ENCODE peak calls at places on chromosome 1, in ten cellular contexts. E is thoracic aorta, H is kidney, A is esophagus muscularis mucosa, D is heart right ventricle, Q is fibroblast of lung, J is esophagus squamous epithelium, L is uterus, N is colonic mucosa, K is psoas muscle. G is an unnamed sample. For H3K4me1, the result is how much of the 10 kb centered on the place peaks cover.

GRCh38 chr1:4837752-4838151 is 183.3 kb downstream of the AJAP1 start:
- DNase-seq in D (no peak), Q (no peak), A (no peak), E (no peak), L (no peak), K (no peak), N (no peak), J (no peak), H (no peak), G (no peak)

GRCh38 chr1:168408531-168409242 is 128.0 kb downstream of the TBX19 start:
- DNase-seq in E (no peak), A (peak), L (no peak), N (no peak), J (no peak), Q (no peak), K (no peak), H (no peak), D (no peak), G (peak)

GRCh38 chr1:121595089-121595488 is 410.3 kb downstream of the SRGAP2C start:
- DNase-seq in A (no peak), H (no peak), D (no peak), N (peak), E (no peak), K (no peak), J (no peak), L (no peak), Q (no peak), G (no peak)

GRCh38 chr1:248618878-248619277 is 16.0 kb downstream of the OR2T11 start:
- DNase-seq in E (no peak), N (peak), D (no peak), H (no peak), A (no peak), J (no peak), L (no peak), K (peak), Q (peak), G (no peak)

GRCh38 chr1:204894031-204894430 is 23.4 kb downstream of the NFASC start:
- DNase-seq in D (no peak), A (no peak), E (no peak), J (no peak), K (no peak), H (no peak), L (no peak), N (no peak), Q (no peak), G (no peak)

GRCh38 chr1:62476525-62477219 is 39.8 kb downstream of the USP1 start:
- DNase-seq in N (no peak), A (no peak), J (no peak), H (no peak), L (no peak), K (no peak), D (no peak), E (no peak), Q (no peak), G (no peak)

GRCh38 chr1:220462756-220463155 is 65.2 kb upstream of the MARK1 start:
- DNase-seq in E (no peak), N (no peak), A (peak), K (no peak), D (no peak), L (no peak), J (no peak), H (no peak), Q (no peak), G (no peak)

GRCh38 chr1:194084755-194085154 is 898.3 kb upstream of the B3GALT2 start:
- DNase-seq in H (no peak), D (no peak), J (no peak), E (no peak), A (no peak), K (no peak), L (no peak), N (no peak), Q (no peak), G (no peak)

GRCh38 chr1:113931456-113931855 is 2.3 kb downstream of the HIPK1 start:
- DNase-seq in H (no peak), E (no peak), N (no peak), J (no peak), D (no peak), Q (peak), A (no peak), K (no peak), L (no peak), G (no peak)

GRCh38 chr1:46333300-46334029 is 7.1 kb upstream of the NSUN4 start:
- DNase-seq in N (peak), Q (peak), H (no peak), J (no peak), D (no peak), K (no peak), L (no peak), A (no peak), E (no peak), G (no peak)

GRCh38 chr1:172628416-172628815 is 30.5 kb upstream of the FASLG start:
- DNase-seq in K (no peak), L (no peak), A (no peak), H (no peak), N (no peak), Q (peak), D (no peak), E (no peak), J (no peak), G (no peak)

GRCh38 chr1:111045033-111045722 is 81.5 kb upstream of the LRIF1 start:
- DNase-seq in A (no peak), J (no peak), E (no peak), N (no peak), Q (no peak), H (no peak), K (no peak), L (no peak), D (no peak), G (no peak)

GRCh38 chr1:215181518-215181917 is 99.0 kb downstream of the KCNK2 start:
- DNase-seq in L (no peak), J (no peak), N (no peak), Q (peak), D (no peak), A (no peak), K (no peak), H (no peak), E (no peak), G (no peak)

GRCh38 chr1:1599919-1600860 is at the start of gene FNDC10:
- DNase-seq in N (no peak), H (no peak), E (no peak), K (no peak), J (no peak), A (no peak), L (no peak), D (no peak), Q (no peak), G (no peak)

GRCh38 chr1:151716771-151717631 is at the start of gene CELF3:
- DNase-seq in L (no peak), N (no peak), J (no peak), E (no peak), A (no peak), D (peak), K (no peak), Q (peak), H (no peak), G (no peak)

GRCh38 chr1:169138866-169139670 is 32.6 kb downstream of the ATP1B1 start:
- DNase-seq in K (no peak), J (no peak), D (no peak), Q (no peak), A (no peak), H (no peak), N (no peak), L (no peak), E (no peak), G (no peak)

GRCh38 chr1:156586892-156587477 is 4.6 kb upstream of the NAXE start:
- DNase-seq in N (no peak), J (no peak), Q (no peak), A (no peak), H (no peak), E (no peak), K (no peak), D (no peak), L (no peak), G (no peak)

GRCh38 chr1:29708381-29708780 is 472.1 kb downstream of the PTPRU start:
- DNase-seq in J (no peak), D (no peak), A (no peak), H (no peak), Q (no peak), E (no peak), N (no peak), L (no peak), K (no peak), G (no peak)

GRCh38 chr1:89758127-89758526 is 62.7 kb upstream of the LRRC8D start:
- DNase-seq in D (no peak), A (no peak), K (no peak), Q (no peak), J (no peak), E (no peak), L (no peak), H (no peak), N (no peak), G (no peak)

GRCh38 chr1:45543599-45544417 is 6.8 kb upstream of the AKR1A1 start:
- DNase-seq in H (peak), A (no peak), L (no peak), D (peak), N (peak), E (no peak), J (peak), K (peak), Q (no peak), G (no peak)

GRCh38 chr1:221098462-221099406 is 219.5 kb downstream of the HLX start:
- DNase-seq in L (no peak), H (no peak), A (no peak), Q (peak), D (no peak), J (no peak), E (no peak), K (no peak), N (no peak), G (no peak)

GRCh38 chr1:166197141-166197540 is 30.3 kb upstream of the FAM78B start:
- DNase-seq in L (no peak), D (no peak), Q (no peak), K (no peak), A (peak), E (no peak), N (no peak), H (no peak), J (no peak), G (no peak)

GRCh38 chr1:153505576-153505975 is 30.2 kb downstream of the S100A6 start:
- DNase-seq in K (no peak), J (no peak), N (no peak), A (no peak), H (no peak), L (no peak), E (no peak), D (no peak), Q (no peak), G (no peak)

GRCh38 chr1:105872761-105873286 is 1183.7 kb upstream of the PRMT6 start:
- DNase-seq in K (no peak), Q (no peak), N (no peak), L (no peak), H (no peak), D (no peak), J (no peak), A (no peak), E (no peak), G (no peak)

GRCh38 chr1:98991127-98992003 is 13.3 kb downstream of the PLPPR5 start:
- DNase-seq in E (no peak), D (no peak), J (no peak), Q (peak), L (no peak), N (no peak), H (no peak), K (no peak), A (no peak), G (no peak)

GRCh38 chr1:156910309-156910782 is 10.1 kb upstream of the LRRC71 start:
- DNase-seq in E (no peak), J (no peak), K (no peak), A (no peak), N (peak), H (peak), L (no peak), Q (no peak), D (no peak), G (no peak)

GRCh38 chr1:200351826-200352549 is 57.8 kb downstream of the ZNF281 start:
- DNase-seq in N (no peak), K (no peak), L (no peak), J (no peak), D (no peak), A (no peak), Q (peak), H (no peak), E (no peak), G (no peak)

GRCh38 chr1:2488688-2489087 is 12.6 kb downstream of the PLCH2 start:
- DNase-seq in A (no peak), D (no peak), N (no peak), J (no peak), L (no peak), H (no peak), Q (no peak), E (no peak), K (no peak), G (no peak)

GRCh38 chr1:154418062-154418897 is 13.1 kb downstream of the IL6R start:
- DNase-seq in N (peak), J (no peak), A (no peak), D (no peak), H (peak), K (peak), L (no peak), Q (no peak), E (no peak), G (no peak)

GRCh38 chr1:180195401-180195800 is 34.7 kb upstream of the LHX4 start:
- DNase-seq in A (no peak), N (no peak), H (no peak), Q (no peak), J (no peak), L (no peak), E (no peak), D (no peak), K (no peak), G (no peak)
- H3K4me1 ChIP-seq in A (under half), N (under half), H (under half), Q (under half), J (under half), L (under half), E (under half), D (under half), K (under half), G (under half)

DNA sequence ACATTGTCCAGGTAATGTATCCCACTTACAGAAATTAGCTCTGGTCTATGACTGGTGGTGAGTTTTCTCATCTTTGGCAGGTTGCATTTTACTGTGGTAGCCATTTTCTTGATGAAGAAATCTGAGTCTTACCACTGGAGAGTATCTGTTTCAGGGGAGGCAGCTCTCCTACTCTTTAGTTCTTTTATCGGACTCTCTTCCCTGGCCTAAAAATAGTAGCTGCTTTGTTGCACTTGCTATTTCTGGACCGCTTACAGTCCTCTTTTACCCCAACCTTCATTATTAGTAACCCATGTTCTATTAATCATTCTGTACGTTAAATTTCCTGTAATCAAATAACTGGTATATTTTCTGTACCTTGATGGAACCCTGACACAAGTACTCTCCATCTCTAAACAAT is 720.8 kb downstream of the PLA2G4A start:
- DNase-seq in K (no peak), A (no peak), L (no peak), J (no peak), E (no peak), D (no peak), H (no peak), Q (no peak), N (no peak), G (no peak)
- TF ChIP-seq CTCF in K (no peak), A (no peak), L (no peak), J (no peak), E (no peak), D (no peak), H (no peak), Q (no peak), N (no peak), G (no peak)

GRCh38 chr1:34162852-34163766 is 1.9 kb downstream of the CSMD2 start:
- DNase-seq in N (peak), A (no peak), J (peak), L (peak), K (peak), H (peak), E (peak), Q (peak), D (peak), G (no peak)

GRCh38 chr1:34164510-34165381 is at the start of gene CSMD2:
- DNase-seq in K (peak), D (no peak), J (no peak), H (peak), E (no peak), L (no peak), Q (peak), N (no peak), A (no peak), G (no peak)

GRCh38 chr1:34166191-34167090 is 1.4 kb upstream of the CSMD2 start:
- DNase-seq in K (peak), H (no peak), L (no peak), N (no peak), D (no peak), J (no peak), A (no peak), Q (no peak), E (no peak), G (no peak)

GRCh38 chr1:34165422-34165921 is 442 bp upstream of the CSMD2 start:
- DNase-seq in N (no peak), Q (no peak), K (no peak), E (no peak), J (no peak), D (no peak), L (no peak), A (no peak), H (no peak), G (no peak)

GRCh38 chr1:34163792-34164509 is 1.1 kb downstream of the CSMD2 start:
- DNase-seq in J (no peak), L (no peak), D (no peak), Q (no peak), A (no peak), K (peak), H (no peak), E (no peak), N (no peak), G (no peak)
- H3K4me3 ChIP-seq in J (peak), L (peak), D (peak), Q (peak), A (peak), K (peak), H (peak), E (peak), N (peak), G (peak)

DNA sequence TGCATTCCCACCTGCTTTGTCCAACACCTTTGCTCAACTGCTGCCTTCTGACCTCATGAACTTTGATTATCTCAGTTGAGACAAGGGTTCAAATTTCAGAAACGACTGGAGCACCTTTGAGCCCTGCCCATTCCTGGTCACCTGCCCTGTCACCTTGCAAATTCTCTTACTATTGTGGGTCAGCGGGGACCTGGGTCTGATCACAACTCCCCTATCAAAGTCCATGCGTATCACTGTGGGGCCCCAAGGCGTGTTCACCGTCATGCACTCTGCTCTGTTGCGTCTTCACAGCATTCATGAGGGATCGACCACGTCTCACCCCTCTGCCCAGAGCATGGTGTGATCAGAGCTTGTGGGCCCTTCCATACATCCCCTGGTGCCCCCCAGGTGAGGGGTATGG is 12.9 kb downstream of the PTPRF start:
- DNase-seq in E (no peak), J (no peak), N (no peak), L (no peak), Q (no peak), H (peak), D (no peak), K (no peak), A (no peak), G (no peak)
- H3K4me1 ChIP-seq in E (under half), J (half or more), N (under half), L (under half), Q (under half), H (under half), D (under half), K (under half), A (under half), G (half or more)

GRCh38 chr1:155504207-155504606 is 58.4 kb downstream of the ASH1L start:
- DNase-seq in L (no peak), Q (peak), A (no peak), D (no peak), N (no peak), H (no peak), K (no peak), J (no peak), E (no peak), G (no peak)
- TF ChIP-seq CTCF in L (peak), Q (peak), A (peak), D (no peak), N (no peak), H (peak), K (peak), J (no peak), E (no peak), G (no peak)

GRCh38 chr1:207820568-207821463 is 69.0 kb downstream of the CD46 start:
- DNase-seq in A (no peak), Q (no peak), H (no peak), N (no peak), L (no peak), E (no peak), K (no peak), J (no peak), D (no peak), G (no peak)
- H3K4me3 ChIP-seq in A (peak), Q (peak), H (peak), N (peak), L (peak), E (peak), K (peak), J (peak), D (peak), G (peak)

GRCh38 chr1:230120949-230121381 is 53.9 kb downstream of the GALNT2 start:
- DNase-seq in A (no peak), E (no peak), L (no peak), Q (peak), D (no peak), J (no peak), K (no peak), N (peak), H (no peak), G (no peak)
- H3K4me1 ChIP-seq in A (under half), E (under half), L (under half), Q (under half), D (under half), J (half or more), K (under half), N (under half), H (under half), G (under half)

GRCh38 chr1:228207381-228207810 is 448 bp upstream of the OBSCN start:
- DNase-seq in E (no peak), N (no peak), K (no peak), H (peak), L (no peak), D (no peak), A (no peak), J (no peak), Q (no peak), G (no peak)

GRCh38 chr1:228205526-228206436 is 2.1 kb upstream of the OBSCN start:
- DNase-seq in Q (no peak), D (no peak), J (no peak), K (no peak), A (no peak), E (no peak), N (no peak), H (no peak), L (no peak), G (no peak)

GRCh38 chr1:228208831-228209524 is 1.1 kb downstream of the OBSCN start:
- DNase-seq in L (no peak), N (no peak), Q (no peak), D (no peak), K (no peak), H (no peak), J (no peak), E (no peak), A (no peak), G (peak)

GRCh38 chr1:228207851-228208821 is at the start of gene OBSCN:
- DNase-seq in J (no peak), N (no peak), E (no peak), D (peak), H (peak), Q (no peak), L (no peak), A (no peak), K (peak), G (no peak)

DNA sequence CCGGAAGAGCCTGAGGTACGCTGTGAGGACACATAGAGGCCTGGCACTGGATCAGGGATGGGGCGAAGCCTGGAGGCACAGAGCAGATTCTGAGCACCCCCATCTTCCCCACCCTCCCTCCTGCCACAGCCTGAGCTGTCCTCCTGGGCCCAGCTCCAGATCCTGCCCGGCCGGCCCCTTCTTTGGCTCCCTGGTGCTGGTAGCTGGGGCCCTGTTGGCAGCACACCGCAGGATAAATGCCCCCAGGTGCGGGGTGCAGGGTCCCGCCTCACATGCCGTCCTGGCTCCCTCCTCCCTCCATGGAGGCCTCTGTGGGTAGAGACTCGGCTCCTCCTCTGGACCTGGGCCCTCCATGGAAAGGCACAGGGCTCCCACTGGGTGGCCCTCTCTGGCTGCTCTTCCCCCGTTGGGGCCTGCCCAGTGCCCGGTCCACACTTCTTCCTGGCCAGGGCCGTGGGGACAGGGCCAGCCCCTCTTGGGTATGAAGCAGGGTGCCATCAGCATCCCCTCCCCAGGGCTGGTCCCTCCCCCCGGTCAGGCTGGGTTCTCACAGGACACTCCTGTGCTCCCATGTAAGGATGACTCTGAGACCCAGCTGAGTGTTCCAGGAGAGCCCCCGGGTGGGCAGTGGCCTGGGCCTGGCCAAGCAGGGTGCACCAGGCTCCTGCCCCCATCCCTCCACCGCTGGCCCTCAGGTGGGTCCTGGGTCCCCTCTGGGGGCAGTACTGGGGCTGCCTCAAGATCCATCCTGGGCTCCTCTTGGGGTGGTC is 1.1 kb upstream of the OBSCN start:
- DNase-seq in D (no peak), A (no peak), K (peak), J (no peak), N (no peak), H (peak), Q (no peak), L (no peak), E (no peak), G (peak)
- TF ChIP-seq CTCF in D (no peak), A (no peak), K (no peak), J (no peak), N (no peak), H (no peak), Q (no peak), L (no peak), E (no peak), G (no peak)